ENCODE peak calls at places on chromosome 18, in six cellular contexts. X, N, M, B, U and A are unnamed samples.

GRCh38 chr18:37524546-37525301 is 40.9 kb downstream of the CELF4 start:
- DNase-seq in X (no peak), B (no peak), N (no peak), U (no peak), M (no peak), A (no peak)

GRCh38 chr18:67123901-67124300 is 392.6 kb downstream of the DSEL start:
- DNase-seq in M (no peak), X (no peak), U (no peak), N (no peak), B (no peak), A (no peak)

GRCh38 chr18:13811993-13812392 is 12.0 kb upstream of the MC5R start:
- DNase-seq in B (no peak), U (peak; percentile 10), N (no peak), X (no peak), M (no peak), A (no peak)

GRCh38 chr18:57052173-57052572 is 94.7 kb upstream of the BOD1L2 start:
- DNase-seq in X (no peak), U (no peak), B (no peak), N (no peak), M (no peak), A (no peak)

GRCh38 chr18:48391863-48392262 is 17.3 kb downstream of the ZBTB7C start:
- DNase-seq in B (no peak), M (no peak), U (no peak), X (no peak), N (no peak), A (no peak)

GRCh38 chr18:34965108-34965507 is 76.1 kb upstream of the MAPRE2 start:
- DNase-seq in N (no peak), X (no peak), U (no peak), M (no peak), B (no peak), A (no peak)

GRCh38 chr18:13797157-13797611 is 26.8 kb upstream of the MC5R start:
- DNase-seq in B (no peak), X (peak; percentile 22), U (peak; percentile 82), M (peak; percentile 60), N (no peak), A (no peak)

GRCh38 chr18:44198296-44199284 is 482.1 kb upstream of the SETBP1 start:
- DNase-seq in B (peak; percentile 60), X (no peak), M (no peak), N (no peak), U (peak; percentile 12), A (no peak)

GRCh38 chr18:77380695-77381094 is 131.0 kb downstream of the GALR1 start:
- DNase-seq in X (no peak), B (no peak), M (no peak), U (no peak), N (no peak), A (no peak)

GRCh38 chr18:74546751-74547530 is 12.6 kb downstream of the CNDP1 start:
- DNase-seq in B (no peak), N (peak; percentile 47), X (peak; percentile 57), U (peak; percentile 37), M (peak; percentile 68), A (peak; percentile 56)

GRCh38 chr18:59049726-59050660 is 89.7 kb upstream of the SEC11C start:
- DNase-seq in B (no peak), U (no peak), N (no peak), X (no peak), M (no peak), A (no peak)

GRCh38 chr18:63480476-63480875 is 3.7 kb downstream of the SERPINB5 start:
- DNase-seq in N (no peak), M (no peak), U (peak; percentile 38), B (no peak), X (no peak), A (no peak)

GRCh38 chr18:75923169-75923568 is 495.7 kb upstream of the SMIM21 start:
- DNase-seq in B (peak; percentile 71), M (peak; percentile 14), U (peak; percentile 5), X (peak; percentile 96), N (peak; percentile 36), A (peak; percentile 2)

GRCh38 chr18:34976899-34977786 is 64.1 kb upstream of the MAPRE2 start:
- DNase-seq in U (peak; percentile 24), X (no peak), N (peak; percentile 49), M (no peak), B (peak; percentile 88), A (no peak)

GRCh38 chr18:37471619-37472018 is 94.0 kb downstream of the CELF4 start:
- DNase-seq in U (no peak), B (no peak), N (no peak), M (no peak), X (no peak), A (no peak)

GRCh38 chr18:62637807-62638687 is 77.3 kb upstream of the PHLPP1 start:
- DNase-seq in N (no peak), M (peak; percentile 33), X (no peak), B (no peak), U (peak; percentile 43), A (no peak)

GRCh38 chr18:79682896-79683625 is 3.5 kb downstream of the CTDP1 start:
- DNase-seq in X (no peak), M (no peak), B (no peak), N (no peak), U (no peak), A (no peak)

GRCh38 chr18:74242451-74243096 is 49.2 kb downstream of the CYB5A start:
- DNase-seq in N (no peak), U (no peak), X (no peak), M (peak; percentile 29), B (no peak), A (no peak)

GRCh38 chr18:60082790-60083189 is 183.0 kb downstream of the PMAIP1 start:
- DNase-seq in M (no peak), X (no peak), N (no peak), B (no peak), U (no peak), A (no peak)

GRCh38 chr18:61697306-61697909 is 195.4 kb downstream of the RNF152 start:
- DNase-seq in N (no peak), U (no peak), X (no peak), M (no peak), B (no peak), A (no peak)

GRCh38 chr18:34649072-34649471 is 61.0 kb upstream of the DTNA start:
- DNase-seq in B (no peak), X (no peak), N (no peak), M (peak; percentile 29), U (no peak), A (no peak)

GRCh38 chr18:48994926-48995835 is 44.4 kb upstream of the SMAD7 start:
- DNase-seq in B (no peak), M (no peak), U (no peak), N (no peak), X (no peak), A (no peak)

GRCh38 chr18:61322265-61322873 is 10.9 kb upstream of the CDH20 start:
- DNase-seq in N (no peak), B (peak; percentile 65), X (peak; percentile 50), M (peak; percentile 72), U (peak; percentile 56), A (peak; percentile 52)

DNA sequence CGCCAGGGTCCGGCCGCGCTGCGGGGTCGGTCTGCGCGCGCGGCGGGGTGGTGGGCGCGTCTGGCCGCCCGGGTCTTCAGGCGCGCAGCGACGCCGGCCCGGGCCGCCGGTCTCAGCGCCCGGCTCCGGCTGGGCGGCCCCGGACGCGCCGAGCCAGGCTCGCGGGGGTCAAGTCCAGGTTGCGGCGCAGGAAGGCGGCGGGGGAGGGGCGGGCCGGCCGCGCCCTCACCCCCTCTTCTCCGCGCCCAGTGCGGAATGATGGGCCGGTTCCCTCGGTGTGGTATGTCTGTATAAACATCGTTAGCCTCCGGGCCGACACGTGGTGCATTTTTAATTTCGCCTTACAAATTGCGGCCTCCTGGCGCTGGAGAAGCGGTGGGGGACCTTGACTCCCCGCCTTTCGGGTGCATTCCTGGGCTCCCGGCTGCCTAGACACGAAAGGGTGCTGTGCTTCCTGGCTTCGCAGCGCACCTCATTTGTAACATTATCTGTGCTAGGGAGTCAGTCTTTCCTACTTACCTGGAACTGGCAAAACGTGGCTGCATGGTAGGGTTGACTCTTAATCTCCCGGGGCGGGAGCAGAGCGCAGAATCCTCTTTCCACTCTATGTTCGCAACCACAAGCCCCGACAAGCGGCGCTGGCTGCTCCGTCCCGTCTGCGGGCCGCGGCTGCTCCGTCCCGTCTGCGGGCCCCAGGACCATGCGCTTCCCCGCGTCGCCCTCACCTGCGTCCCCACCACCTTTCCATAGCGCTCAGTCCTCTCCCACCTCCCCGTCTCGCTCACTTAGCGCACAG is 69.0 kb downstream of the CTAGE1 start:
- DNase-seq in M (peak; percentile 47), N (peak; percentile 78), B (peak; percentile 87), U (peak; percentile 61), X (peak; percentile 63), A (peak; percentile 18)
- TF ChIP-seq CTCF in M (no peak), N (no peak), B (no peak), U (no peak), X (no peak), A (no peak)

GRCh38 chr18:54672846-54673475 is 81.9 kb downstream of the DYNAP start:
- DNase-seq in M (peak; percentile 44), B (no peak), U (peak; percentile 63), N (no peak), X (no peak), A (no peak)

GRCh38 chr18:54675076-54675475 is 84.0 kb downstream of the DYNAP start:
- DNase-seq in M (no peak), B (no peak), X (no peak), N (no peak), U (no peak), A (no peak)

GRCh38 chr18:54672109-54672508 is 81.1 kb downstream of the DYNAP start:
- DNase-seq in M (no peak), U (no peak), X (no peak), B (no peak), N (no peak), A (no peak)

DNA sequence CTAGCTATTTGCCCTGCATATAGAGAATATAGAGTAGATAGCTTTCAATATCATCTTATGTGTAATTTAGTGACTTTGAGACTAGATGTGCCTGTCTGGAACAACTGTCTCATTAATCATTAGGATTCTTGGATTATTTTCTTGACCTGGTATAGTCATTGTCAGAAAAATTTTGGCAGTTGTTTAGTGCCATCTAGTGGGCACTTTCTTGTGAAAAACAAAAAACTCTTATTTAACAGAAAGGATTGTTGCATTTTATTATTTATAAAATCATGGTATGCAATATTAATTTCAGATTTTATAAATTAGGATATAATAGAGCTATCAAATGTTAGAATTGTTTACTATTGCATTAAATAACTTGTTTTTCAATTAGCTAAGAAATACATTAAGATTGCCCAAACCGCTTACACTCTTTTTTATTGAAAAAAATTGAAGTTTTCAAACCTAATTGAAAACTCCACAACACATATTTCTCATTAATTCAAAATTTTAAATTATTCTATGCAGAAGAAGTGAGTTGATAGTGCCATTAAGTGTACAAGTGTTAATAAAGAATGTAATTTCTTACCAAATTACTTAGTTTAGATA is 80.3 kb downstream of the DYNAP start:
- DNase-seq in N (no peak), B (no peak), M (peak; percentile 69), U (peak; percentile 56), X (peak; percentile 48), A (peak; percentile 40)
- TF ChIP-seq CTCF in N (peak; percentile 51), B (peak; percentile 59), M (peak; percentile 39), U (peak; percentile 38), X (peak; percentile 65), A (peak; percentile 91)

GRCh38 chr18:32707153-32707552 is 65.7 kb downstream of the KLHL14 start:
- DNase-seq in X (no peak), M (no peak), N (no peak), U (peak; percentile 14), B (no peak), A (no peak)
- TF ChIP-seq CTCF in X (no peak), M (no peak), N (no peak), U (no peak), B (no peak), A (no peak)

DNA sequence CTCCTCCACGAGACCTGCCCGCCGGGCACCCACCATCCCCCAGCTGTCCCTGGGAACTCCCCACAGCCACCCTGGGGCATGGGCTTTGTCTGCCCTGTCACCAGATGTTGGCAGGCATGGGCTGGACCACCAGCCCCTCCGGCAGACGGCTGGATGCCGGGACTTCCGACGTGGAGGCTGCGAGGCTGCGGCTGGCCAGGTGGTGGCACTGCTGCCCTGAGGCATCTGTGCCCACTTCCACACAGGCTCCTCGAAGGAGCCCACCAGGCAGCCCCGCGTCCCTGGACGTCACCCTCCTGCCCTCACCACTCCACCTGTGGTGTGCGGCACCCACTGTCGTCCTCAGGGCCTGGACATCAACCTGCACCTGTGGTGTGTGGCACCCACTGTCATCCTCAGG is 319.9 kb upstream of the SALL3 start:
- DNase-seq in B (no peak), M (no peak), U (no peak), X (no peak), N (no peak), A (no peak)
- TF ChIP-seq CTCF in B (peak; percentile 42), M (no peak), U (no peak), X (no peak), N (no peak), A (peak; percentile 22)